ENCODE peak calls at places on chromosomes 13 and 19, in seven cellular contexts. P is stimulated activated CD8-positive, alpha-beta memory T cell treated with anti-CD3 and anti-CD28 coated beads, Interleukin-15, amount 100 ng/mL, for 4 hours; D is fibroblast of lung; S is cerebellar cortex; J is pons; T is anterior cingulate cortex; L is hepatic stellate cell. M is an unnamed sample.
A peak's percentile ranks its signal among the peaks of the same experiment; 100 is the strongest.

GRCh38 chr19:58428617-58429016 is 11.3 kb downstream of the ZNF132 start:
- DNase-seq in L (no peak), T (no peak), D (no peak), J (no peak), P (no peak), S (no peak), M (no peak)

GRCh38 chr13:110024646-110024980 is 238.2 kb upstream of the IRS2 start:
- DNase-seq in P (no peak), T (no peak), D (no peak), S (no peak), J (no peak), L (peak; percentile 15), M (no peak)

GRCh38 chr13:92313382-92313781 is 913.2 kb upstream of the GPC6 start:
- DNase-seq in P (no peak), S (no peak), T (no peak), D (no peak), J (no peak), L (no peak), M (no peak)

GRCh38 chr13:71218960-71219359 is 648.0 kb downstream of the DACH1 start:
- DNase-seq in S (peak; percentile 4), L (no peak), J (peak; percentile 9), T (no peak), D (no peak), P (no peak), M (no peak)

GRCh38 chr13:25575562-25575961 is 203.8 kb downstream of the ATP8A2 start:
- DNase-seq in L (no peak), P (no peak), S (no peak), T (no peak), D (peak; percentile 1), J (no peak), M (no peak)

GRCh38 chr19:16611121-16611520 is 16.9 kb downstream of the MED26 start:
- DNase-seq in L (no peak), T (no peak), J (no peak), S (no peak), P (no peak), D (no peak), M (no peak)

GRCh38 chr13:91185294-91185863 is 162.1 kb upstream of the MIR17HG start:
- DNase-seq in P (no peak), L (no peak), D (peak; percentile 23), S (peak; percentile 28), J (peak; percentile 73), T (no peak), M (no peak)

GRCh38 chr13:26964278-26965057 is 203.9 kb upstream of the GPR12 start:
- DNase-seq in J (no peak), D (peak; percentile 65), P (no peak), S (no peak), L (peak; percentile 84), T (no peak), M (no peak)

GRCh38 chr19:15354557-15355296 is 22.4 kb upstream of the BRD4 start:
- DNase-seq in J (no peak), S (no peak), T (no peak), P (no peak), L (no peak), D (no peak), M (no peak)

GRCh38 chr13:41025518-41025917 is 6.4 kb upstream of the ELF1 start:
- DNase-seq in J (no peak), P (no peak), S (no peak), T (no peak), L (no peak), D (no peak), M (no peak)

GRCh38 chr19:6213266-6213595 is 66.5 kb downstream of the MLLT1 start:
- DNase-seq in S (no peak), L (no peak), J (no peak), T (no peak), P (no peak), D (no peak), M (no peak)

GRCh38 chr19:40466219-40467006 is at the start of gene SPTBN4:
- DNase-seq in D (no peak), J (no peak), T (peak; percentile 18), S (no peak), P (peak; percentile 71), L (no peak), M (peak; percentile 68)

GRCh38 chr19:55442372-55443044 is 592 bp downstream of the SHISA7 start:
- DNase-seq in D (no peak), T (no peak), S (no peak), P (no peak), J (no peak), L (no peak), M (no peak)

GRCh38 chr19:1862068-1862423 is 1.3 kb downstream of the KLF16 start:
- DNase-seq in D (no peak), P (no peak), S (no peak), L (no peak), T (no peak), J (no peak), M (no peak)

GRCh38 chr19:2495130-2495641 is 19.3 kb downstream of the GADD45B start:
- DNase-seq in P (no peak), D (peak; percentile 56), T (no peak), J (no peak), S (peak; percentile 72), L (peak; percentile 91), M (peak; percentile 28)

GRCh38 chr19:30738047-30738446 is 365.9 kb downstream of the ZNF536 start:
- DNase-seq in T (no peak), P (no peak), J (no peak), D (no peak), L (no peak), S (no peak), M (no peak)

GRCh38 chr19:6750062-6750461 is 10.6 kb downstream of the TRIP10 start:
- DNase-seq in T (no peak), J (no peak), S (no peak), P (no peak), D (no peak), L (no peak), M (no peak)

GRCh38 chr19:48741222-48741999 is 1.0 kb upstream of the RASIP1 start:
- DNase-seq in P (no peak), J (no peak), S (peak; percentile 60), T (no peak), L (no peak), D (no peak), M (no peak)

GRCh38 chr19:49662011-49662410 is 3.6 kb downstream of the IRF3 start:
- DNase-seq in D (no peak), S (no peak), J (no peak), P (no peak), T (no peak), L (no peak), M (no peak)

GRCh38 chr19:4241824-4242430 is 5.0 kb upstream of the YJU2 start:
- DNase-seq in D (no peak), S (no peak), P (no peak), J (peak; percentile 57), L (no peak), T (no peak), M (no peak)

GRCh38 chr13:98521461-98521860 is 55.4 kb downstream of the STK24 start:
- DNase-seq in S (no peak), D (no peak), J (no peak), T (no peak), L (no peak), P (no peak), M (no peak)

GRCh38 chr13:110333837-110334236 is 26.8 kb downstream of the COL4A2 start:
- DNase-seq in T (no peak), D (no peak), P (no peak), L (no peak), S (no peak), J (no peak), M (no peak)

GRCh38 chr19:38707512-38708114 is 36.7 kb downstream of the CAPN12 start:
- DNase-seq in T (no peak), D (peak; percentile 65), J (peak; percentile 54), P (no peak), S (no peak), L (no peak), M (no peak)

GRCh38 chr13:53137777-53138176 is 109.2 kb downstream of the OLFM4 start:
- DNase-seq in S (no peak), D (peak; percentile 31), J (no peak), T (no peak), P (no peak), L (peak; percentile 26), M (no peak)

GRCh38 chr13:98307744-98308524 is 130.9 kb upstream of the RNF113B start:
- DNase-seq in S (no peak), T (no peak), L (no peak), D (peak; percentile 25), J (no peak), P (no peak), M (no peak)

GRCh38 chr19:50794778-50795664 is 4.8 kb downstream of the ACP4 start:
- DNase-seq in D (no peak), P (no peak), J (no peak), L (no peak), T (no peak), S (no peak), M (no peak)

GRCh38 chr19:15488489-15489226 is 9.4 kb upstream of the PGLYRP2 start:
- DNase-seq in D (no peak), P (no peak), J (no peak), S (peak; percentile 11), L (no peak), T (no peak), M (no peak)

GRCh38 chr13:82766732-82767321 is 1115.4 kb downstream of the SLITRK1 start:
- DNase-seq in T (no peak), J (no peak), L (no peak), P (no peak), S (no peak), D (no peak), M (no peak)

GRCh38 chr13:45297456-45298205 is 43.4 kb downstream of the TPT1 start:
- DNase-seq in T (no peak), S (no peak), L (no peak), P (no peak), D (no peak), J (no peak), M (no peak)

GRCh38 chr13:84430441-84430840 is 548.2 kb upstream of the SLITRK1 start:
- DNase-seq in P (no peak), L (no peak), T (no peak), D (no peak), S (no peak), J (no peak), M (no peak)

GRCh38 chr13:76397413-76397812 is 488.8 kb downstream of the KCTD12 start:
- DNase-seq in J (no peak), S (no peak), T (no peak), D (no peak), L (no peak), P (no peak), M (no peak)

M was measured in head of caudate nucleus.